ENCODE peak calls at places on chromosomes 5 and 9, in six cellular contexts. G, H, J, R, S and A are unnamed samples.

GRCh38 chr9:98658965-98659364 is 49.8 kb downstream of the GABBR2 start:
- DNase-seq in G (no peak), S (no peak), H (no peak), R (no peak), J (no peak), A (no peak)

GRCh38 chr9:113934167-113934566 is 58.1 kb downstream of the ZNF618 start:
- DNase-seq in S (no peak), J (no peak), R (no peak), G (no peak), H (no peak), A (peak; percentile 37)

GRCh38 chr9:137745541-137745991 is 126.8 kb downstream of the EHMT1 start:
- DNase-seq in G (peak; percentile 15), R (peak; percentile 58), J (peak; percentile 66), H (no peak), S (peak; percentile 77), A (no peak)

GRCh38 chr9:123642291-123643278 is 286.6 kb downstream of the CRB2 start:
- DNase-seq in S (no peak), J (peak; percentile 76), G (peak; percentile 72), R (no peak), H (peak; percentile 59), A (no peak)

GRCh38 chr5:28344803-28345433 is 1306.5 kb upstream of the CDH9 start:
- DNase-seq in R (peak; percentile 45), S (peak; percentile 0), H (peak; percentile 5), J (peak; percentile 49), G (peak; percentile 35), A (peak; percentile 2)

GRCh38 chr5:177040814-177041410 is 18.4 kb downstream of the ZNF346 start:
- DNase-seq in R (no peak), H (no peak), J (no peak), S (no peak), G (no peak), A (no peak)

GRCh38 chr9:77832647-77833046 is 184.5 kb upstream of the GNA14 start:
- DNase-seq in J (no peak), G (no peak), R (no peak), H (no peak), S (no peak), A (no peak)

GRCh38 chr5:173499471-173500212 is 116.8 kb downstream of the BOD1 start:
- DNase-seq in G (peak; percentile 77), R (no peak), H (no peak), J (no peak), S (no peak), A (no peak)

GRCh38 chr5:1239514-1240251 is 14.5 kb downstream of the SLC6A18 start:
- DNase-seq in H (no peak), G (no peak), R (no peak), J (peak; percentile 55), S (no peak), A (no peak)

GRCh38 chr5:154302181-154302580 is 111.6 kb downstream of the GALNT10 start:
- DNase-seq in S (no peak), G (no peak), J (no peak), H (no peak), R (no peak), A (peak; percentile 38)

GRCh38 chr5:173495225-173495904 is 121.1 kb downstream of the BOD1 start:
- DNase-seq in H (no peak), J (no peak), S (no peak), R (no peak), G (no peak), A (no peak)

DNA sequence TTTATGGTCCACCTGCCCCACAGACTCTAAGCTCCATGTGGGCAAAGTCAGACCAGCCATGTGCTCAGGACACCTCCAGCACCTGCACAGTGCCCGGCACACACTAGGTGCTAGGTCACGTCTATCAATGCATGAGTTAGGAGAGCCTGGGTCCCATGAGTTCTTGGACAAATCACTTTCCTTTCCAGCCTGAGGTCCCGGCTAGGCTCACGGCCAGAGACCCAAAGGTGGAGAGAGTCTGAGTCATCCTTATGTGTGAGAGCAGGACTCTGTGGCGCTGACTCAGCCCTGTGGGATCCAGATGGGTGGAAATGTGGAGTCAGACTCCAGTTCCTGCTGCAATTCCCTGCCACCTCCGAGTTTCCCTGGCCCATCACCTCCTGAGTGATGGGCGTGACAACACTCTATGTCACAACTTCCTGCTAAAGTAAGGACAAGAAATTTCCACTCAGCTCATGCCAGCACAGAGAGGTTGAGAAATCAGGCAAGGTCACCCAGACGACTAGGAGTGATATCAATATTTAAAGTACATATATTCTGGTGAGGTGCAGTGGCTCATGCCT is 2.5 kb upstream of the ST6GALNAC4 start:
- DNase-seq in G (peak; percentile 87), R (peak; percentile 98), S (no peak), H (no peak), J (peak; percentile 84), A (no peak)
- TF ChIP-seq EP300 in G (no peak), R (peak; percentile 67), S (no peak), H (no peak), J (no peak), A (no peak)

GRCh38 chr5:34736445-34737119 is 80.5 kb downstream of the RAI14 start:
- DNase-seq in J (no peak), G (peak; percentile 40), S (no peak), R (peak; percentile 45), H (no peak), A (peak; percentile 31)

GRCh38 chr5:34738381-34738780 is 82.3 kb downstream of the RAI14 start:
- DNase-seq in J (no peak), G (no peak), S (no peak), R (no peak), H (no peak), A (no peak)

GRCh38 chr5:34734321-34734720 is 78.2 kb downstream of the RAI14 start:
- DNase-seq in R (no peak), S (no peak), H (no peak), G (no peak), J (no peak), A (no peak)

GRCh38 chr5:34731435-34732232 is 75.5 kb downstream of the RAI14 start:
- DNase-seq in H (no peak), G (peak; percentile 76), R (no peak), S (no peak), J (peak; percentile 52), A (no peak)

GRCh38 chr5:34735436-34736426 is 79.6 kb downstream of the RAI14 start:
- DNase-seq in S (no peak), J (no peak), R (no peak), G (no peak), H (no peak), A (no peak)
- TF ChIP-seq CHD2 in S (no peak), J (no peak), R (no peak), G (no peak), H (no peak), A (no peak)

DNA sequence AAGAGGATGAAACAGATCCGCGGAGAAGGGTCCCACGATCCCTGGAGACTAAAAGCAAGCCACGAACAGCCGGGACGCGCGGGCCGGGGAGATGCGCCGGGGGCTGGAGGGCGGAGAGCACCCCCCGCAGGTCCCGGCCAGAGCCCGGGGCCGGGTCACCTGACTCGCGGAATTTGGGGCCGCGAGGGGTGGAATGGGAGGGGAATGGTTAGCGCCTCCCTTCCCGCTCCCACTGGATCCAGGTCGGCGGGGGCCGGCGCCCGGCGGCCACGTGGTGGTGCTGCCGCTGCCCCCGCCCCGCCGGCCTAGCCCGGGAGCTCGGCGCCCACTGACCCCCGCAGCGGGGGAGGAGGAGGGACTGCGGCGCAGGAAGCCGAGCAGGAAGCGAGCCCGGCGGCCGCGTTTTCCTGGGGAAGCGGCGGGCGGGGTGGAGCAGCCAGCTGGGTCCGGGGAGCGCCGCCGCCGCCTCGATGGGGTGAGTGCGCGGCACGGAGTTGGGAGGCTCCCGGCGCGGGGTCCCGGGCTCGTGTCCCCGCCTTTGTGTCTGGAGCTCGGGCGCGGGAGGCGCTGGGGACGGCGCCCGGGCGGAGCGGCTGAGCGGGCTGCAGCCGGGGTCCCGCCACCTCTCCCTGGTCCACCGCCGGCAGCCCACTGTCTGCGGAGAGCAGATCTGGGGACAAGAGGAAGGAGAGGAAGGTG is at the start of gene RAI14:
- DNase-seq in S (no peak), J (peak; percentile 86), R (peak; percentile 81), H (peak; percentile 85), G (peak; percentile 41), A (peak; percentile 86)
- TF ChIP-seq EP300 in S (no peak), J (no peak), R (no peak), H (no peak), G (no peak), A (no peak)

GRCh38 chr5:2388005-2388361 is 363.5 kb downstream of the IRX2 start:
- DNase-seq in G (no peak), H (no peak), J (no peak), S (no peak), R (no peak), A (no peak)
- TF ChIP-seq CHD2 in G (no peak), H (no peak), J (no peak), S (no peak), R (no peak), A (no peak)